ENCODE peak calls at places on chromosomes 16 and 17, in six cellular contexts. I is aorta, W is HFF-Myc, R is endothelial cell of umbilical vein, C is astrocyte of the cerebellum, X is neural progenitor cell. K is an unnamed sample.

GRCh38 chr17:15332338-15332737 is 9.1 kb downstream of the TEKT3 start:
- DNase-seq in W (no peak), X (no peak), R (no peak), I (no peak), C (no peak), K (no peak)

GRCh38 chr17:80970044-80970761 is 21.4 kb upstream of the CHMP6 start:
- DNase-seq in C (no peak), W (no peak), X (peak), I (peak), R (no peak), K (peak)

GRCh38 chr16:22813946-22814325 is at the start of gene HS3ST2:
- DNase-seq in X (peak), R (no peak), C (no peak), W (no peak), I (peak), K (no peak)

GRCh38 chr16:57029161-57030160 is 40.1 kb downstream of the NLRC5 start:
- DNase-seq in X (no peak), I (no peak), C (peak), R (no peak), W (no peak), K (no peak)

GRCh38 chr17:17155568-17155967 is 50.6 kb downstream of the PLD6 start:
- DNase-seq in X (no peak), R (no peak), I (no peak), C (no peak), W (no peak), K (no peak)

GRCh38 chr16:51359141-51359960 is 208.3 kb upstream of the SALL1 start:
- DNase-seq in I (no peak), W (no peak), R (no peak), C (peak), X (peak), K (peak)

GRCh38 chr17:48457080-48457836 is 27.2 kb upstream of the SKAP1 start:
- DNase-seq in I (peak), X (peak), R (peak), W (no peak), C (peak), K (no peak)

GRCh38 chr17:1992541-1992940 is 32.6 kb downstream of the RTN4RL1 start:
- DNase-seq in R (no peak), C (no peak), I (no peak), X (no peak), W (no peak), K (no peak)

GRCh38 chr17:83124871-83125514 is 45.6 kb downstream of the METRNL start:
- DNase-seq in I (peak), C (no peak), W (no peak), R (no peak), X (no peak), K (peak)

GRCh38 chr17:2723997-2724782 is 12.6 kb upstream of the CLUH start:
- DNase-seq in R (no peak), I (no peak), C (no peak), X (peak), W (no peak), K (no peak)

GRCh38 chr17:82495844-82496528 is 23.5 kb upstream of the FOXK2 start:
- DNase-seq in X (no peak), R (no peak), W (no peak), I (no peak), C (no peak), K (no peak)

GRCh38 chr16:15854061-15854460 is 2.8 kb downstream of the MYH11 start:
- DNase-seq in C (no peak), W (no peak), X (no peak), R (no peak), I (no peak), K (no peak)
- H3K4me3 ChIP-seq in C (no peak), W (no peak), X (no peak), R (no peak), I (peak), K (peak)

GRCh38 chr16:5502944-5503343 is 405.3 kb upstream of the EEF2KMT start:
- DNase-seq in X (no peak), I (no peak), W (no peak), R (no peak), C (no peak), K (no peak)
- H3K4me3 ChIP-seq in X (no peak), I (no peak), W (no peak), R (no peak), C (no peak), K (no peak)

GRCh38 chr16:11036868-11037410 is 92.6 kb downstream of the CLEC16A start:
- DNase-seq in X (no peak), I (no peak), R (no peak), W (no peak), C (no peak), K (no peak)
- H3K4me3 ChIP-seq in X (no peak), I (no peak), R (no peak), W (no peak), C (no peak), K (no peak)

GRCh38 chr17:33949100-33949499 is 306.0 kb upstream of the CCL2 start:
- DNase-seq in X (peak), I (no peak), R (no peak), C (no peak), W (no peak), K (no peak)
- H3K4me3 ChIP-seq in X (no peak), I (no peak), R (no peak), C (no peak), W (no peak), K (no peak)

GRCh38 chr16:58337090-58337444 is 42.2 kb upstream of the PRSS54 start:
- DNase-seq in X (peak), C (no peak), W (no peak), I (no peak), R (no peak), K (no peak)
- H3K4me3 ChIP-seq in X (peak), C (no peak), W (no peak), I (peak), R (no peak), K (peak)

DNA sequence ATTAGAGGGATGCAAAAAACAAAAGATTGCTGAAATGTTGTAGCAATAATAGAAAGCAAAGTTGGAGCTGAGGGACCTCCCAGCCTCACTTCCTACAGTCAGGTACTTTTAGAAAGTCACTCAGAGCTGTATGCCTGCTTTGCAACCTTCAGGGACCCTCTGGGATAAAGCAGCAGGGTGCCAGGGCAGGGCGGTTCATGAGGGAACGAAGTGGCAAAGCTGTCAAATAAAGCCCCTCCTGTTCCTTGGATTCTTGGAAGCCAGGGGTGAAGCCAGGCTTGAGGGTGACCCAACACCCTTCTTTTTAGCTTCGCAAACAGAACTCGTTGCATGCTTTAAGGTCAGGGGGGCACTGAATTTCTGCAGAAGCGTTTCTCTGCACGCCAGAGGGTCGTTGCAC is 767 bp downstream of the ATP2C2 start:
- DNase-seq in W (no peak), X (peak), C (no peak), R (no peak), I (no peak), K (no peak)
- H3K4me3 ChIP-seq in W (no peak), X (peak), C (no peak), R (no peak), I (no peak), K (no peak)

GRCh38 chr17:74451557-74451956 is 14.9 kb upstream of the CD300A start:
- DNase-seq in I (no peak), X (no peak), C (no peak), W (no peak), R (no peak), K (no peak)
- H3K4me3 ChIP-seq in I (no peak), X (no peak), C (no peak), W (no peak), R (no peak), K (no peak)

GRCh38 chr17:70029019-70029767 is 45.8 kb upstream of the KCNJ16 start:
- DNase-seq in R (no peak), W (no peak), X (peak), I (no peak), C (no peak), K (no peak)
- H3K4me3 ChIP-seq in R (no peak), W (no peak), X (no peak), I (no peak), C (no peak), K (no peak)

DNA sequence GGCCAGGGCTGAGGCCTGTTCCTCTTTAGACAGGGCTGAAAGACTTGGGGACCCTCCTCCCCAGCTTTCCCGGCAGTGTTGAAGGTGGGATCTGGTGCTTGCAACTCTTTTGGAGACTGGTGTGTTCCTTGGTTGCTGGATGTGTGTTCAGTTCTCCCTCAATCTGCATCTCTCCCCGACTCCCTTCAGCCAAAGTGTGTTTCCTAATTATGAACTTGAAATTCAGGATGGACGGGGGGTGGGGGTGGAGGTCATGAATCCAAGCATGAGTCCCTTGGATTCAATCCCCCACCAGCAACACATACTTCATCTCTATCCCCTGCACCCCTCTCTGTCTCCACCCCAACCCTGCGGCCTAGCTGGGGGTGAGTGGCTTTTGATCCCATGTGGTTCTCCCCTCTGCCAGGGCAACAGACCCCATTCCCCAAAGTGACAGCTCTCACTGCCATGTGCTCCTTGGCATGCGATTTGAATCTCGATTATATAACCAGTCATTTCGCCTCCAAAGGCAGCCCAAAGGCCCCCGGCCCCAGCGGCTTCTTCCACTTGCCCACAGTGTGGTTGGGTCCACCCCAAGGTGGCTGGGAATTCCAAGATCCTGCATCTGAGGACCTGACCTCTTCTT is 1.3 kb downstream of the ARHGAP23 start:
- DNase-seq in I (no peak), W (no peak), X (no peak), C (no peak), R (no peak), K (peak)
- H3K4me3 ChIP-seq in I (peak), W (peak), X (peak), C (peak), R (peak), K (no peak)